ENCODE peak calls at places on chromosomes 6 and 20, in seven cellular contexts. G is mesendoderm, D is H9, F is IMR-90, N is mesenchymal stem cell, A is neuronal stem cell, P is H1. L is an unnamed sample.

GRCh38 chr6:35415065-35415880 is 36.9 kb upstream of the FANCE start:
- DNase-seq in G (peak), D (peak), F (peak), N (peak), A (peak), P (no peak), L (peak)

GRCh38 chr6:39111280-39111679 is 3.7 kb downstream of the SAYSD1 start:
- DNase-seq in G (no peak), D (no peak), F (no peak), N (no peak), A (no peak), P (no peak), L (no peak)

GRCh38 chr6:14589192-14589591 is 471.6 kb downstream of the CD83 start:
- DNase-seq in G (no peak), D (no peak), F (no peak), N (no peak), A (no peak), P (no peak), L (no peak)

GRCh38 chr6:125544819-125545218 is 204.6 kb upstream of the HEY2 start:
- DNase-seq in G (no peak), D (no peak), F (no peak), N (no peak), A (no peak), P (no peak), L (no peak)

GRCh38 chr6:99850841-99851240 is 143.2 kb downstream of the MCHR2 start:
- DNase-seq in G (no peak), D (no peak), F (no peak), N (no peak), A (no peak), P (no peak), L (no peak)

GRCh38 chr6:20740088-20740487 is 205.8 kb downstream of the CDKAL1 start:
- DNase-seq in G (no peak), D (no peak), F (no peak), N (no peak), A (no peak), P (no peak), L (no peak)

GRCh38 chr6:5205035-5205469 is 55.7 kb downstream of the LYRM4 start:
- DNase-seq in G (no peak), D (no peak), F (no peak), N (no peak), A (no peak), P (no peak), L (no peak)

GRCh38 chr20:45405566-45406259 is 2.4 kb upstream of the DBNDD2 start:
- DNase-seq in G (peak), D (peak), F (no peak), N (peak), A (peak), P (no peak), L (no peak)

GRCh38 chr20:24842591-24843442 is 106.3 kb upstream of the CST7 start:
- DNase-seq in G (peak), D (no peak), F (no peak), N (peak), A (no peak), P (no peak), L (peak)

GRCh38 chr20:44642203-44643153 is 9.0 kb downstream of the ADA start:
- DNase-seq in G (peak), D (peak), F (peak), N (peak), A (no peak), P (no peak), L (peak)

GRCh38 chr6:109506841-109507240 is 23.8 kb upstream of the ZBTB24 start:
- DNase-seq in G (no peak), D (no peak), F (no peak), N (no peak), A (no peak), P (no peak), L (no peak)

GRCh38 chr6:156557269-156557885 is 219.8 kb upstream of the ARID1B start:
- DNase-seq in G (peak), D (peak), F (peak), N (no peak), A (no peak), P (no peak), L (no peak)

GRCh38 chr20:61297981-61298380 is 45.9 kb downstream of the CDH4 start:
- DNase-seq in G (no peak), D (no peak), F (peak), N (peak), A (no peak), P (no peak), L (no peak)

GRCh38 chr20:23186808-23187207 is 100.7 kb upstream of the CD93 start:
- DNase-seq in G (no peak), D (no peak), F (no peak), N (no peak), A (no peak), P (no peak), L (no peak)
- H2BK5ac ChIP-seq in G (no peak), D (no peak), F (no peak), N (no peak), A (no peak), P (no peak), L (no peak)

GRCh38 chr6:89763550-89763949 is 56.0 kb downstream of the MDN1 start:
- DNase-seq in G (no peak), D (no peak), F (peak), N (peak), A (no peak), P (no peak), L (no peak)
- H2BK5ac ChIP-seq in G (no peak), D (no peak), F (no peak), N (no peak), A (no peak), P (no peak), L (no peak)

GRCh38 chr6:79249136-79249535 is 14.7 kb upstream of the HMGN3 start:
- DNase-seq in G (no peak), D (no peak), F (no peak), N (no peak), A (no peak), P (no peak), L (no peak)
- H2BK5ac ChIP-seq in G (no peak), D (no peak), F (no peak), N (no peak), A (no peak), P (no peak), L (no peak)

GRCh38 chr6:142871910-142872331 is 73.1 kb downstream of the HIVEP2 start:
- DNase-seq in G (no peak), D (no peak), F (peak), N (peak), A (no peak), P (no peak), L (peak)

GRCh38 chr6:142868917-142869316 is 76.1 kb downstream of the HIVEP2 start:
- DNase-seq in G (peak), D (no peak), F (no peak), N (no peak), A (no peak), P (no peak), L (peak)

GRCh38 chr6:142872376-142872775 is 72.6 kb downstream of the HIVEP2 start:
- DNase-seq in G (no peak), D (no peak), F (peak), N (no peak), A (no peak), P (no peak), L (no peak)

GRCh38 chr6:142867988-142868818 is 76.8 kb downstream of the HIVEP2 start:
- DNase-seq in G (no peak), D (no peak), F (peak), N (peak), A (no peak), P (no peak), L (peak)

GRCh38 chr6:142870787-142871371 is 74.1 kb downstream of the HIVEP2 start:
- DNase-seq in G (no peak), D (no peak), F (no peak), N (no peak), A (no peak), P (no peak), L (no peak)
- H2BK5ac ChIP-seq in G (no peak), D (no peak), F (no peak), N (no peak), A (no peak), P (no peak), L (no peak)

L was measured in trophoblast cell.